ENCODE peak calls at places on chromosomes 13 and 19, in six cellular contexts. P is PC-9, C is thyroid gland, X is A549, T is heart right ventricle, G is cardiac muscle cell. D is an unnamed sample.

GRCh38 chr19:31178833-31179470 is 170.3 kb downstream of the TSHZ3 start:
- DNase-seq in P (no peak), C (no peak), X (no peak), T (no peak), G (no peak), D (no peak)

GRCh38 chr19:55383279-55383788 is 758 bp downstream of the TMEM238 start:
- DNase-seq in P (no peak), C (no peak), X (no peak), T (no peak), G (no peak), D (no peak)

GRCh38 chr13:93305886-93306285 is 79.3 kb downstream of the GPC6 start:
- DNase-seq in P (no peak), C (no peak), X (no peak), T (no peak), G (no peak), D (no peak)

GRCh38 chr13:46817081-46817480 is 20.1 kb upstream of the ESD start:
- DNase-seq in P (no peak), C (no peak), X (no peak), T (no peak), G (peak), D (no peak)

GRCh38 chr13:106520205-106521004 is 15.1 kb downstream of the EFNB2 start:
- DNase-seq in P (no peak), C (no peak), X (no peak), T (no peak), G (peak), D (no peak)

GRCh38 chr13:93522486-93522885 is 295.9 kb downstream of the GPC6 start:
- DNase-seq in P (no peak), C (no peak), X (no peak), T (no peak), G (peak), D (no peak)

GRCh38 chr19:11736696-11737095 is 2.0 kb downstream of the ZNF823 start:
- DNase-seq in P (peak), C (no peak), X (no peak), T (peak), G (peak), D (peak)

GRCh38 chr13:99987180-99988047 is 5.8 kb downstream of the ZIC2 start:
- DNase-seq in P (no peak), C (no peak), X (no peak), T (no peak), G (no peak), D (no peak)

GRCh38 chr13:37442996-37443395 is 155.6 kb downstream of the POSTN start:
- DNase-seq in P (no peak), C (no peak), X (no peak), T (no peak), G (peak), D (no peak)

GRCh38 chr13:38686635-38687245 is at the start of gene FREM2:
- DNase-seq in P (peak), C (peak), X (peak), T (no peak), G (peak), D (peak)

GRCh38 chr19:913080-913748 is at the start of gene R3HDM4:
- DNase-seq in P (no peak), C (peak), X (peak), T (peak), G (peak), D (peak)

GRCh38 chr13:41271456-41272285 is 8.3 kb upstream of the MTRF1 start:
- DNase-seq in P (no peak), C (no peak), X (no peak), T (no peak), G (no peak), D (no peak)

GRCh38 chr19:13400296-13400695 is 106.0 kb downstream of the CACNA1A start:
- DNase-seq in P (no peak), C (no peak), X (no peak), T (no peak), G (no peak), D (no peak)

GRCh38 chr13:113969973-113970611 is 3.8 kb downstream of the C13orf46 start:
- DNase-seq in P (peak), C (peak), X (no peak), T (no peak), G (no peak), D (peak)

GRCh38 chr13:107518780-107519179 is 696.6 kb downstream of the LIG4 start:
- DNase-seq in P (no peak), C (no peak), X (no peak), T (no peak), G (no peak), D (no peak)

GRCh38 chr13:95809429-95809828 is 132.5 kb downstream of the DNAJC3 start:
- DNase-seq in P (no peak), C (no peak), X (no peak), T (no peak), G (no peak), D (no peak)

GRCh38 chr19:34841780-34842179 is 68.8 kb upstream of the ZNF599 start:
- DNase-seq in P (no peak), C (no peak), X (no peak), T (no peak), G (no peak), D (no peak)

GRCh38 chr19:4061178-4061682 is 5.5 kb downstream of the ZBTB7A start:
- DNase-seq in P (peak), C (peak), X (no peak), T (peak), G (peak), D (peak)

GRCh38 chr19:2717638-2718541 is 3.3 kb downstream of the DIRAS1 start:
- DNase-seq in P (no peak), C (no peak), X (no peak), T (no peak), G (no peak), D (no peak)

DNA sequence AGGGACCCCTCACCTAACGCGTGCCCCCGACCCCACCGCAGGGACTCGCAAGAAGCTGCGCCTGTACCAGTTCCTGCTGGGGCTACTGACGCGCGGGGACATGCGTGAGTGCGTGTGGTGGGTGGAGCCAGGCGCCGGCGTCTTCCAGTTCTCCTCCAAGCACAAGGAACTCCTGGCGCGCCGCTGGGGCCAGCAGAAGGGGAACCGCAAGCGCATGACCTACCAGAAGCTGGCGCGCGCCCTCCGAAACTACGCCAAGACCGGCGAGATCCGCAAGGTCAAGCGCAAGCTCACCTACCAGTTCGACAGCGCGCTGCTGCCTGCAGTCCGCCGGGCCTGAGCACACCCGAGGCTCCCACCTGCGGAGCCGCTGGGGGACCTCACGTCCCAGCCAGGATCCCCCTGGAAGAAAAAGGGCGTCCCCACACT is 4.7 kb upstream of the MYBPC2 start:
- DNase-seq in P (no peak), C (peak), X (no peak), T (peak), G (peak), D (peak)
- H3K4me3 ChIP-seq in P (no peak), C (peak), X (no peak), T (peak), G (no peak), D (peak)

GRCh38 chr19:35845215-35846037 is 6.9 kb downstream of the NPHS1 start:
- DNase-seq in P (no peak), C (peak), X (peak), T (no peak), G (no peak), D (peak)
- H3K27ac ChIP-seq in P (no peak), C (no peak), X (peak), T (no peak), G (no peak), D (no peak)

GRCh38 chr13:75482820-75483079 is 781 bp upstream of the TBC1D4 start:
- DNase-seq in P (no peak), C (no peak), X (no peak), T (no peak), G (no peak), D (no peak)

GRCh38 chr13:75485286-75486062 is 3.5 kb upstream of the TBC1D4 start:
- DNase-seq in P (peak), C (peak), X (peak), T (no peak), G (peak), D (no peak)

GRCh38 chr13:75489502-75490263 is 7.7 kb upstream of the TBC1D4 start:
- DNase-seq in P (peak), C (peak), X (no peak), T (no peak), G (peak), D (peak)

GRCh38 chr13:75486654-75487053 is 4.7 kb upstream of the TBC1D4 start:
- DNase-seq in P (no peak), C (no peak), X (no peak), T (no peak), G (no peak), D (no peak)

GRCh38 chr13:75486146-75486545 is 4.2 kb upstream of the TBC1D4 start:
- DNase-seq in P (no peak), C (no peak), X (peak), T (no peak), G (no peak), D (no peak)
- TF ChIP-seq CTCF in P (no peak), C (peak), X (no peak), T (no peak), G (no peak), D (no peak)

GRCh38 chr19:58150328-58150921 is at the start of gene ZNF329:
- DNase-seq in P (peak), C (peak), X (peak), T (peak), G (peak), D (peak)

DNA sequence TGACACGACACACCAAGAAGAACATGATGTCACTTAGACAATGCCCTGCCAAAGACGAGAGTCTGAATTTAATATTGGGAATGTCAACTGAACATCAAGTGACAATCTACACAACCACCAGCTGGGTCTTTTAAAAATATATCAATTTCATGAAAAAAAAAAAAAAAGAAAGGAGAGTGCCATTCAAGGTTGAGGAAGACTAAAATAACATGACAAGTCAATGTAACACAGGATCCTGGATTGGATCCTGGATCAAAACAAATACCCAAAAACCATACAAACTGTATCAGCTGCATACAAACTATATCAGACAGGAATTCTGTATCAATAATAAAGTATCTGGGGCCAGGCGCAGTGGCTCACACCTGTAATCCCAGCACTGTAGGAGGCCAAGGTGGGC is 4.7 kb downstream of the ZNF329 start:
- DNase-seq in P (no peak), C (no peak), X (no peak), T (no peak), G (no peak), D (no peak)
- H3K4me3 ChIP-seq in P (no peak), C (no peak), X (no peak), T (no peak), G (no peak), D (no peak)

GRCh38 chr19:40623403-40624239 is 22.5 kb downstream of the LTBP4 start:
- DNase-seq in P (no peak), C (no peak), X (peak), T (no peak), G (peak), D (peak)

GRCh38 chr19:40621966-40622772 is 21.0 kb downstream of the LTBP4 start:
- DNase-seq in P (no peak), C (no peak), X (no peak), T (no peak), G (no peak), D (no peak)

GRCh38 chr19:40621283-40621682 is 20.1 kb downstream of the LTBP4 start:
- DNase-seq in P (no peak), C (no peak), X (no peak), T (no peak), G (no peak), D (no peak)

GRCh38 chr19:40620161-40620485 is 19.0 kb downstream of the LTBP4 start:
- DNase-seq in P (no peak), C (no peak), X (no peak), T (no peak), G (no peak), D (no peak)

DNA sequence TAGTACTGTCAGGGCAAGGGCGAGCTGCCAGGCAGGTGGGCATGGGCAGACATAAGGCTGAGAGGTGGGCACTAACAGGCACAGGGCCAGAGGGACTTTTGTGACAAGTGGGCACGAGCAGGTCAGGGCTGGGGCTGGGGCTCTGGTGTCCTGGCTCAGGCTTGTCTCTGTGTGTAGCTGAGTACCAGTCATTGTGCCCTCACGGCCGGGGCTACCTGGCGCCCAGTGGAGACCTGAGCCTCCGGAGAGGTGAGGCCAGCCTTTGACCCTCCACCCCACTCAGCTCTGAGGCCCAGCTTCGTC is 21.6 kb downstream of the LTBP4 start:
- DNase-seq in P (no peak), C (no peak), X (no peak), T (no peak), G (no peak), D (no peak)
- H3K27ac ChIP-seq in P (no peak), C (no peak), X (no peak), T (no peak), G (no peak), D (no peak)

DNA sequence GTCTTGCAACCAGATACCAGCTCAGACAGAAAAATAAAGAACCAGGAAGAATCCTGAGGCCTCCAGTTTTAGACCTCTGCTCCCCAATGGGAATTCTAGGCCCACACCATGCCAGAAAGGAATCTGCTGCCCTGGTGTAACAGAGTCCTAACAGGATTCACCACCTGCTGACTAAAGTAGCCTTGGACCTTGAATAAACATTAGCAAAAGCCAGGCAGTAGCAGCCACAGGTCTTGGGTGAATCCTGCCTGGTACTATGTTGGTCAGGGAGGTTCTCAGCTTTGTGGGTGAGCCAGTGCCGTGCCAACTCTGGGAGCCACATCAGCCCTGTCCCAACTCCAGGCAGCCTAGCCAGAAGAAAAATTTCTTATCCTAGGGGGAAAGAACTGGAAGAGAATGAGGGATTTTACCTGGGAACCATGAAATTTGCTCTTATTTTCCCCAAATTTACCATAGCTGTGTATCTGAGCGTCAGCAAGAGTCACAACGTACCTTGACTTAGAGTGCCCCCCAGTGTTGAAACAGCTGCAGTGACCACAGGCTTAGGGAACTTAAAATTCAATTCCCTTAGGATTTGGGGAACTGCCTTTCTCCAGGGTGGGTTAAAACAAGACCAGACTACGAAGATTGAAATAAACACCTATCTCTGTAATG is 1895.6 kb upstream of the PRR20A start:
- DNase-seq in P (no peak), C (peak), X (no peak), T (no peak), G (no peak), D (no peak)
- TF ChIP-seq CTCF in P (peak), C (peak), X (no peak), T (no peak), G (no peak), D (no peak)

DNA sequence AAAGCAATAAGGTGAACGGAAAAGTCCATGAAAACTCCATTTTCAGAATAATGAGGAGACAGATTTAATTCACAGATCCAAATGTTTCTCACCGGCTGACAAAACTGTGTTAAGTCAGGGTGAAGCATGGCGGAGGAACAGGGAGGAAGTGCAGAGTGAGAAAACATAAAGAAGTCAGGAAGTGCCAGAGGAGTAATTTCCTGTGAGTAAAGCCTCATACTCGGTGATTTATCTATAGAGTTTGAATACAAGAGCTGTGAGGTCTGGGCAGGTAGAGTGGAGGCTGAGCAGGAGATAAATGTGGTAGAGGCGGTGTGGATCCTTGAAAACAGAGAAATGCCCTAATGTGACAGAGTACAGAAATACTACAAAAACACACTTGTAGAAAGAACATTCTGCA is 11.4 kb downstream of the CARD8 start:
- DNase-seq in P (no peak), C (no peak), X (no peak), T (no peak), G (peak), D (no peak)
- H3K4me3 ChIP-seq in P (no peak), C (no peak), X (no peak), T (no peak), G (no peak), D (no peak)

DNA sequence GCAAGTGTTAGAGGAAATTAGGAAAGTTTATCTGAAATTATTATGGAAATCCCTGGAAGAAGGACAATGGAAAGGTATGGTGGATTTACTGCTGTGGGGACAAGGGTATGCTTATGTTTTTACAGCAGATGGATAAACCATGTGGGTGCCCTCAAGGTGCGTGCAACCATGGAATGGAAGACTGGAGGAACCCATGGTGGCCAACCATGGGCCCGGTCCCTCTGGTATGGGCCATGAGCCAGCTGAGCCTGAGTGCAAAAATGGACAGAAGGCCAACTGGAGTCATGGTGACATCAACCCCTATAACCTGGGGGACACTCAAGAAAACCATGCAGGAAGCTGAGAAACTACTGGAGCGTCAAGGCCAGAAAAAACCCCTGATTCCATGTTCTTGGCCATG is 46.1 kb upstream of the ZNF726 start:
- DNase-seq in P (no peak), C (no peak), X (no peak), T (no peak), G (no peak), D (no peak)
- H3K27ac ChIP-seq in P (no peak), C (no peak), X (no peak), T (no peak), G (no peak), D (no peak)

GRCh38 chr19:46717034-46717715 is at the start of gene PRKD2:
- DNase-seq in P (peak), C (peak), X (peak), T (peak), G (peak), D (peak)

GRCh38 chr19:46715620-46716012 is 1.3 kb downstream of the PRKD2 start:
- DNase-seq in P (no peak), C (no peak), X (no peak), T (no peak), G (no peak), D (no peak)

GRCh38 chr19:46716672-46717033 is 261 bp downstream of the PRKD2 start:
- DNase-seq in P (no peak), C (no peak), X (peak), T (no peak), G (no peak), D (no peak)

GRCh38 chr19:46714523-46715106 is 2.3 kb downstream of the PRKD2 start:
- DNase-seq in P (peak), C (no peak), X (no peak), T (no peak), G (no peak), D (peak)

DNA sequence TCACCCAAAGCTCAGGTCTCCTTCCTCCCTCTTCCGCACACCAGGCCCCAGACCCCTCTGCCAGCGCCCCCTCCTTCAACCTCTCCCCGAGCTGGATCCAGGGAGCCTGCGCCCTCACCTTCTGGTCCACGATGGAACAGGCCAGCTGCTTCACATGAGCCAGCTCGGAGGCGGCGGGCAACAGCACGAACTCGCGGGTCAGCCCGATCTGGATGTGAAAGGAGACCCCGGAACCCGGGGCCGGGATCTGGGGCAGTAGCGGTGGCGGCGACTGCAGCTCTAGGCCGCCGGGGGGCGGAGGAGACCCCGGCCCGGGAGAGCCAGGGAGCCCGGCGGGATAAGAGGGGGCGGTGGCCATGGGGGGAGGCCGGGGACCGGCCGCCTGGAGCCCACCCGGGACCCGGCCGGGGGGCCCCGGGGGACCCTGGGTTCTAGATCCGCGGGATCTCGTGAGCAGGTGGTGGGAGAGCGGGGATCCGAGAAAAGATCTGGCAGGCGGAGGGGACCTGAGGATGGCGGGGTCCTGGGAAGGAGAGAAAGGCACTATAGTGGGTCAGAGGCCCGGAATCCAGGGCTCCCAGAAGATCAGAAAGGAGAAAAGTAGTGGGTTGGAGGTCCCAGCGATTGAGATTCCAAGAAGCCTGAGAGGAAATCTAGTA is 772 bp downstream of the PRKD2 start:
- DNase-seq in P (peak), C (peak), X (peak), T (no peak), G (peak), D (peak)
- TF ChIP-seq CTCF in P (no peak), C (no peak), X (no peak), T (no peak), G (no peak), D (no peak)